ENCODE peak calls at places on chromosomes 3 and 15, in ten cellular contexts. One of them, this sample, is unnamed.

GRCh38 chr3:39911465-39912309 is 102.3 kb downstream of the MYRIP start:
- DNase-seq in epithelial cell of esophagus: peak
- DNase-seq in CD8-positive, alpha-beta memory T cell: no peak
- DNase-seq in AML-193: no peak
- DNase-seq in NCI-H1092: no peak
- DNase-seq in stimulated activated CD4-positive, alpha-beta T cell treated with anti-CD3 and anti-CD28 coated beads, Interleukin-2, amount 100 ng/mL, for 48 hours: no peak
- DNase-seq in mammary epithelial cell: peak
- DNase-seq in left lung: no peak
- DNase-seq in Right ventricle myocardium superior: no peak
- DNase-seq in DMS153: no peak
- DNase-seq in this sample: no peak

GRCh38 chr15:74723754-74724334 is 1.5 kb downstream of the CYP1A1 start:
- DNase-seq in epithelial cell of esophagus: peak
- DNase-seq in stimulated activated CD4-positive, alpha-beta T cell treated with anti-CD3 and anti-CD28 coated beads, Interleukin-2, amount 100 ng/mL, for 48 hours: no peak
- DNase-seq in left lung: no peak
- DNase-seq in AML-193: peak
- DNase-seq in DMS153: peak
- DNase-seq in NCI-H1092: no peak
- DNase-seq in mammary epithelial cell: peak
- DNase-seq in CD8-positive, alpha-beta memory T cell: no peak
- DNase-seq in Right ventricle myocardium superior: no peak
- DNase-seq in this sample: peak

GRCh38 chr15:51155906-51156305 is 61.2 kb upstream of the TNFAIP8L3 start:
- DNase-seq in DMS153: no peak
- DNase-seq in stimulated activated CD4-positive, alpha-beta T cell treated with anti-CD3 and anti-CD28 coated beads, Interleukin-2, amount 100 ng/mL, for 48 hours: no peak
- DNase-seq in left lung: no peak
- DNase-seq in CD8-positive, alpha-beta memory T cell: no peak
- DNase-seq in AML-193: no peak
- DNase-seq in epithelial cell of esophagus: no peak
- DNase-seq in Right ventricle myocardium superior: no peak
- DNase-seq in NCI-H1092: no peak
- DNase-seq in mammary epithelial cell: no peak
- DNase-seq in this sample: no peak

GRCh38 chr3:10259798-10260197 is 11.5 kb downstream of the TATDN2 start:
- DNase-seq in DMS153: no peak
- DNase-seq in Right ventricle myocardium superior: no peak
- DNase-seq in CD8-positive, alpha-beta memory T cell: no peak
- DNase-seq in epithelial cell of esophagus: no peak
- DNase-seq in NCI-H1092: no peak
- DNase-seq in mammary epithelial cell: no peak
- DNase-seq in AML-193: no peak
- DNase-seq in left lung: no peak
- DNase-seq in stimulated activated CD4-positive, alpha-beta T cell treated with anti-CD3 and anti-CD28 coated beads, Interleukin-2, amount 100 ng/mL, for 48 hours: no peak
- DNase-seq in this sample: no peak

GRCh38 chr3:131217296-131217741 is 164.3 kb upstream of the NUDT16 start:
- DNase-seq in stimulated activated CD4-positive, alpha-beta T cell treated with anti-CD3 and anti-CD28 coated beads, Interleukin-2, amount 100 ng/mL, for 48 hours: no peak
- DNase-seq in Right ventricle myocardium superior: no peak
- DNase-seq in NCI-H1092: no peak
- DNase-seq in CD8-positive, alpha-beta memory T cell: no peak
- DNase-seq in mammary epithelial cell: peak
- DNase-seq in left lung: no peak
- DNase-seq in epithelial cell of esophagus: peak
- DNase-seq in AML-193: no peak
- DNase-seq in DMS153: no peak
- DNase-seq in this sample: peak

GRCh38 chr3:21140785-21141184 is 610.2 kb downstream of the ZNF385D start:
- DNase-seq in left lung: no peak
- DNase-seq in DMS153: no peak
- DNase-seq in NCI-H1092: no peak
- DNase-seq in Right ventricle myocardium superior: no peak
- DNase-seq in stimulated activated CD4-positive, alpha-beta T cell treated with anti-CD3 and anti-CD28 coated beads, Interleukin-2, amount 100 ng/mL, for 48 hours: no peak
- DNase-seq in mammary epithelial cell: no peak
- DNase-seq in epithelial cell of esophagus: no peak
- DNase-seq in AML-193: no peak
- DNase-seq in CD8-positive, alpha-beta memory T cell: no peak
- DNase-seq in this sample: no peak

GRCh38 chr3:175493296-175493695 is 634.2 kb downstream of the NAALADL2 start:
- DNase-seq in AML-193: no peak
- DNase-seq in NCI-H1092: no peak
- DNase-seq in epithelial cell of esophagus: no peak
- DNase-seq in stimulated activated CD4-positive, alpha-beta T cell treated with anti-CD3 and anti-CD28 coated beads, Interleukin-2, amount 100 ng/mL, for 48 hours: no peak
- DNase-seq in DMS153: no peak
- DNase-seq in Right ventricle myocardium superior: no peak
- DNase-seq in left lung: no peak
- DNase-seq in mammary epithelial cell: no peak
- DNase-seq in CD8-positive, alpha-beta memory T cell: no peak
- DNase-seq in this sample: no peak

GRCh38 chr3:57889807-57890206 is 118.4 kb upstream of the FLNB start:
- DNase-seq in NCI-H1092: no peak
- DNase-seq in AML-193: no peak
- DNase-seq in left lung: no peak
- DNase-seq in CD8-positive, alpha-beta memory T cell: no peak
- DNase-seq in epithelial cell of esophagus: no peak
- DNase-seq in mammary epithelial cell: peak
- DNase-seq in stimulated activated CD4-positive, alpha-beta T cell treated with anti-CD3 and anti-CD28 coated beads, Interleukin-2, amount 100 ng/mL, for 48 hours: no peak
- DNase-seq in Right ventricle myocardium superior: no peak
- DNase-seq in DMS153: no peak
- DNase-seq in this sample: no peak

GRCh38 chr15:96735621-96736020 is 405.1 kb downstream of the NR2F2 start:
- DNase-seq in Right ventricle myocardium superior: no peak
- DNase-seq in DMS153: no peak
- DNase-seq in mammary epithelial cell: no peak
- DNase-seq in stimulated activated CD4-positive, alpha-beta T cell treated with anti-CD3 and anti-CD28 coated beads, Interleukin-2, amount 100 ng/mL, for 48 hours: no peak
- DNase-seq in AML-193: no peak
- DNase-seq in epithelial cell of esophagus: no peak
- DNase-seq in CD8-positive, alpha-beta memory T cell: no peak
- DNase-seq in NCI-H1092: no peak
- DNase-seq in left lung: no peak
- DNase-seq in this sample: no peak

GRCh38 chr15:63319065-63319464 is 41.7 kb downstream of the APH1B start:
- DNase-seq in Right ventricle myocardium superior: no peak
- DNase-seq in AML-193: no peak
- DNase-seq in left lung: no peak
- DNase-seq in CD8-positive, alpha-beta memory T cell: no peak
- DNase-seq in stimulated activated CD4-positive, alpha-beta T cell treated with anti-CD3 and anti-CD28 coated beads, Interleukin-2, amount 100 ng/mL, for 48 hours: no peak
- DNase-seq in mammary epithelial cell: no peak
- DNase-seq in DMS153: no peak
- DNase-seq in epithelial cell of esophagus: no peak
- DNase-seq in NCI-H1092: no peak
- DNase-seq in this sample: no peak

GRCh38 chr15:86608461-86608860 is 528.8 kb downstream of the AGBL1 start:
- DNase-seq in NCI-H1092: no peak
- DNase-seq in stimulated activated CD4-positive, alpha-beta T cell treated with anti-CD3 and anti-CD28 coated beads, Interleukin-2, amount 100 ng/mL, for 48 hours: no peak
- DNase-seq in left lung: no peak
- DNase-seq in CD8-positive, alpha-beta memory T cell: no peak
- DNase-seq in mammary epithelial cell: peak
- DNase-seq in AML-193: no peak
- DNase-seq in DMS153: peak
- DNase-seq in epithelial cell of esophagus: peak
- DNase-seq in Right ventricle myocardium superior: peak
- DNase-seq in this sample: no peak

GRCh38 chr3:127671523-127672428 is 976 bp upstream of the ABTB1 start:
- DNase-seq in epithelial cell of esophagus: no peak
- DNase-seq in Right ventricle myocardium superior: peak
- DNase-seq in left lung: peak
- DNase-seq in AML-193: no peak
- DNase-seq in CD8-positive, alpha-beta memory T cell: peak
- DNase-seq in NCI-H1092: no peak
- DNase-seq in stimulated activated CD4-positive, alpha-beta T cell treated with anti-CD3 and anti-CD28 coated beads, Interleukin-2, amount 100 ng/mL, for 48 hours: peak
- DNase-seq in DMS153: peak
- DNase-seq in mammary epithelial cell: no peak
- DNase-seq in this sample: no peak

GRCh38 chr3:89654031-89654430 is 546.6 kb downstream of the EPHA3 start:
- DNase-seq in CD8-positive, alpha-beta memory T cell: no peak
- DNase-seq in stimulated activated CD4-positive, alpha-beta T cell treated with anti-CD3 and anti-CD28 coated beads, Interleukin-2, amount 100 ng/mL, for 48 hours: no peak
- DNase-seq in left lung: no peak
- DNase-seq in mammary epithelial cell: no peak
- DNase-seq in DMS153: no peak
- DNase-seq in epithelial cell of esophagus: no peak
- DNase-seq in NCI-H1092: no peak
- DNase-seq in Right ventricle myocardium superior: no peak
- DNase-seq in AML-193: no peak
- DNase-seq in this sample: no peak

GRCh38 chr3:46098319-46098761 is 71.1 kb upstream of the XCR1 start:
- DNase-seq in epithelial cell of esophagus: peak
- DNase-seq in AML-193: peak
- DNase-seq in mammary epithelial cell: peak
- DNase-seq in Right ventricle myocardium superior: peak
- DNase-seq in left lung: peak
- DNase-seq in stimulated activated CD4-positive, alpha-beta T cell treated with anti-CD3 and anti-CD28 coated beads, Interleukin-2, amount 100 ng/mL, for 48 hours: peak
- DNase-seq in DMS153: no peak
- DNase-seq in CD8-positive, alpha-beta memory T cell: no peak
- DNase-seq in NCI-H1092: no peak
- DNase-seq in this sample: no peak

GRCh38 chr3:117263735-117264134 is 554.2 kb downstream of the TUSC7 start:
- DNase-seq in NCI-H1092: no peak
- DNase-seq in stimulated activated CD4-positive, alpha-beta T cell treated with anti-CD3 and anti-CD28 coated beads, Interleukin-2, amount 100 ng/mL, for 48 hours: no peak
- DNase-seq in left lung: no peak
- DNase-seq in AML-193: no peak
- DNase-seq in CD8-positive, alpha-beta memory T cell: no peak
- DNase-seq in Right ventricle myocardium superior: no peak
- DNase-seq in DMS153: no peak
- DNase-seq in epithelial cell of esophagus: no peak
- DNase-seq in mammary epithelial cell: no peak
- DNase-seq in this sample: no peak

GRCh38 chr3:97871788-97872187 is 50.0 kb downstream of the CRYBG3 start:
- DNase-seq in DMS153: no peak
- DNase-seq in stimulated activated CD4-positive, alpha-beta T cell treated with anti-CD3 and anti-CD28 coated beads, Interleukin-2, amount 100 ng/mL, for 48 hours: no peak
- DNase-seq in left lung: no peak
- DNase-seq in mammary epithelial cell: no peak
- DNase-seq in NCI-H1092: no peak
- DNase-seq in AML-193: no peak
- DNase-seq in CD8-positive, alpha-beta memory T cell: no peak
- DNase-seq in epithelial cell of esophagus: no peak
- DNase-seq in Right ventricle myocardium superior: no peak
- DNase-seq in this sample: no peak